ENCODE peak calls at places on chromosomes 4 and X, in seven cellular contexts. E is fibroblast of pulmonary artery, I is body of pancreas, R is left lung, L is fibroblast of mammary gland, A is ascending aorta, G is brain microvascular endothelial cell. K is an unnamed sample.

GRCh38 chr4:71113294-71113693 is 119.8 kb downstream of the DCK start:
- DNase-seq in R (no peak), I (no peak), G (no peak), A (no peak), E (no peak), L (no peak), K (no peak)

GRCh38 chrX:31147175-31147574 is 75.3 kb upstream of the FTHL17 start:
- DNase-seq in L (no peak), A (no peak), E (no peak), I (no peak), R (no peak), G (no peak), K (no peak)

GRCh38 chr4:153114771-153115321 is 89.4 kb upstream of the TRIM2 start:
- DNase-seq in A (peak), I (no peak), E (peak), R (no peak), L (peak), G (peak), K (peak)

GRCh38 chr4:106264331-106264728 is 51.7 kb downstream of the TBCK start:
- DNase-seq in E (no peak), R (no peak), L (no peak), I (no peak), A (no peak), G (no peak), K (no peak)

GRCh38 chr4:57127361-57127760 is 17.2 kb upstream of the IGFBP7 start:
- DNase-seq in L (no peak), A (no peak), R (no peak), I (no peak), E (no peak), G (no peak), K (no peak)

GRCh38 chr4:72194453-72194852 is 162.7 kb downstream of the NPFFR2 start:
- DNase-seq in I (no peak), L (no peak), G (no peak), E (no peak), A (no peak), R (no peak), K (no peak)

GRCh38 chr4:186765673-186766546 is 42.3 kb upstream of the FAT1 start:
- DNase-seq in G (no peak), L (no peak), E (peak), A (no peak), I (peak), R (no peak), K (no peak)

GRCh38 chrX:10636337-10636736 is 16.0 kb upstream of the MID1 start:
- DNase-seq in L (peak), R (no peak), E (peak), G (peak), I (peak), A (no peak), K (peak)

GRCh38 chr4:11616856-11617255 is 188.2 kb upstream of the HS3ST1 start:
- DNase-seq in I (no peak), R (no peak), A (no peak), E (no peak), L (no peak), G (no peak), K (no peak)

GRCh38 chr4:15656038-15656470 is 897 bp upstream of the FBXL5 start:
- DNase-seq in G (no peak), I (no peak), L (peak), E (peak), A (peak), R (no peak), K (peak)

GRCh38 chr4:139595989-139596679 is 40.1 kb upstream of the SETD7 start:
- DNase-seq in L (peak), A (no peak), E (peak), R (no peak), I (no peak), G (peak), K (no peak)

GRCh38 chrX:96538104-96538725 is 146.4 kb upstream of the DIAPH2 start:
- DNase-seq in G (no peak), R (no peak), L (no peak), E (no peak), I (peak), A (no peak), K (no peak)

GRCh38 chr4:138005486-138005885 is 236.7 kb downstream of the SLC7A11 start:
- DNase-seq in A (no peak), E (no peak), R (no peak), G (no peak), I (no peak), L (no peak), K (no peak)

GRCh38 chrX:44669626-44670025 is 127.0 kb upstream of the FUNDC1 start:
- DNase-seq in A (no peak), R (no peak), E (no peak), L (peak), G (no peak), I (no peak), K (no peak)

GRCh38 chrX:126165721-126166401 is at the start of gene DCAF12L2:
- DNase-seq in E (no peak), R (peak), I (no peak), A (no peak), G (no peak), L (no peak), K (no peak)

GRCh38 chr4:87806520-87806919 is 7.2 kb downstream of the IBSP start:
- DNase-seq in L (peak), G (peak), R (no peak), I (no peak), A (no peak), E (peak), K (peak)

GRCh38 chr4:71713611-71714203 is 70.2 kb downstream of the GC start:
- DNase-seq in R (no peak), A (no peak), E (peak), L (peak), G (no peak), I (peak), K (peak)

GRCh38 chr4:77821775-77822174 is 2.6 kb upstream of the CNOT6L start:
- DNase-seq in L (no peak), A (no peak), G (no peak), I (peak), R (no peak), E (no peak), K (no peak)

GRCh38 chrX:72714471-72714916 is 388 bp upstream of the PHKA1 start:
- DNase-seq in G (peak), A (peak), E (peak), L (peak), R (peak), I (peak), K (peak)

GRCh38 chr4:73944061-73944875 is 37.6 kb downstream of the PF4 start:
- DNase-seq in L (peak), I (peak), A (no peak), G (no peak), R (peak), E (peak), K (peak)

GRCh38 chrX:22526339-22526738 is 253.6 kb downstream of the CBLL2 start:
- DNase-seq in E (peak), I (no peak), L (peak), R (no peak), A (no peak), G (peak), K (peak)

GRCh38 chrX:37986893-37987292 is 19.5 kb upstream of the SYTL5 start:
- DNase-seq in E (peak), L (peak), I (no peak), R (no peak), A (no peak), G (no peak), K (peak)

GRCh38 chrX:29890004-29890403 is 325.4 kb upstream of the MAGEB2 start:
- DNase-seq in G (no peak), L (no peak), A (no peak), I (no peak), E (peak), R (no peak), K (no peak)

GRCh38 chrX:18920566-18920965 is 63.3 kb downstream of the PHKA2 start:
- DNase-seq in A (no peak), I (no peak), R (no peak), E (no peak), G (no peak), L (no peak), K (no peak)

GRCh38 chrX:53280703-53281320 is 572 bp downstream of the IQSEC2 start:
- DNase-seq in G (peak), R (no peak), E (peak), A (peak), I (no peak), L (peak), K (peak)
- H3K4me3 ChIP-seq in G (peak), R (peak), E (peak), A (peak), I (no peak), L (peak), K (peak)

DNA sequence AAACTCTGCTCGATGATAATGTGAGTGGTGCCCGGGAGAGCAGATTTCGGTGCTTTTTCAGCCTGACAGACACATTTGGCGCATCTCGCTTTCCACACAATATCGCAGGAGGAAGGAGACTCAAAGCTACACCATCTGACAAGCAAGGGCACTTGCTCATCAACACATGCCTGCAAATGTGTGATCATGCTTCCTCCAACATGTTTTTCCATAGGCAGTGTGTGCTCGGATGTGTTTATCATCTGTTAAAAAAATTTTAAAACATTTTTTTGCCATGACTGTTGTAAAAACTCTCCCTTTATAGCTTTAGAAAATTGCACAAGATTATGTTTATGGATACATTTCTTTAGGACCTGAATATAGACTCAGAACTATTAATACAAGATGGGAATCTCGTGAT is 170.3 kb upstream of the PUDP start:
- DNase-seq in E (no peak), I (no peak), L (peak), R (no peak), G (no peak), A (no peak), K (peak)
- TF ChIP-seq CTCF in E (no peak), I (no peak), L (no peak), R (no peak), G (no peak), A (no peak), K (no peak)

GRCh38 chr4:784401-785331 is 41.3 kb downstream of the CPLX1 start:
- DNase-seq in L (no peak), I (no peak), A (no peak), G (no peak), E (no peak), R (peak), K (no peak)
- H3K4me3 ChIP-seq in L (no peak), I (no peak), A (no peak), G (no peak), E (no peak), R (no peak), K (no peak)

GRCh38 chrX:110858565-110858964 is 62.9 kb upstream of the CHRDL1 start:
- DNase-seq in I (no peak), A (no peak), E (no peak), L (no peak), G (no peak), R (no peak), K (no peak)

GRCh38 chrX:110852180-110852579 is 56.6 kb upstream of the CHRDL1 start:
- DNase-seq in R (no peak), L (peak), E (peak), I (no peak), A (no peak), G (no peak), K (peak)

GRCh38 chrX:110851780-110852179 is 56.2 kb upstream of the CHRDL1 start:
- DNase-seq in R (no peak), E (no peak), A (no peak), I (peak), G (no peak), L (peak), K (peak)

DNA sequence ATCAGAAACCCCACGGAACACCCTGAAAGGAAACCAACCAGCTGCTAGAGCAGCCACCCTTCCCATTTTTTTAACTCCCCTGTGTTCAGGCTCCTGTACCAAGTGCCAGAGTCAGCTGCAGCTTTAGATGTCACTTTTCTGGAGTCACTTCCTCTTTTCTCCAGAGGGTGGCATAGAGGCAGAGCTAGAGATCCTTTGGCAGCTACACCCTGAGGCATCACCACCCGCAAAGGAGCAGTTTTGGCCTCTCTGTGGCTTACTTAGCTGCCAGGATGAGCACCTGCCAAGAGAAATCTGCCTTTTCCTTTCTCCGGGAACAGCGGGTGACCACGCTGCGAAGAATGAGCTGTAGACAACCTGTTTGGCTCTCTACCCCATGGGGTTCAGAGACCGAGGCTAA is 58.0 kb upstream of the CHRDL1 start:
- DNase-seq in E (no peak), I (peak), G (no peak), A (no peak), L (peak), R (no peak), K (peak)
- TF ChIP-seq CTCF in E (peak), I (peak), G (peak), A (peak), L (peak), R (no peak), K (peak)

GRCh38 chr4:122784261-122784660 is 42.4 kb upstream of the FGF2 start:
- DNase-seq in G (no peak), R (no peak), L (no peak), I (no peak), A (no peak), E (no peak), K (no peak)

GRCh38 chr4:122788935-122789334 is 37.7 kb upstream of the FGF2 start:
- DNase-seq in E (no peak), A (no peak), G (no peak), L (no peak), R (no peak), I (no peak), K (no peak)

GRCh38 chr4:122787940-122788339 is 38.7 kb upstream of the FGF2 start:
- DNase-seq in E (no peak), A (no peak), L (no peak), G (no peak), I (no peak), R (no peak), K (no peak)

GRCh38 chr4:122785099-122785498 is 41.5 kb upstream of the FGF2 start:
- DNase-seq in E (no peak), R (no peak), L (no peak), A (no peak), I (no peak), G (no peak), K (no peak)

DNA sequence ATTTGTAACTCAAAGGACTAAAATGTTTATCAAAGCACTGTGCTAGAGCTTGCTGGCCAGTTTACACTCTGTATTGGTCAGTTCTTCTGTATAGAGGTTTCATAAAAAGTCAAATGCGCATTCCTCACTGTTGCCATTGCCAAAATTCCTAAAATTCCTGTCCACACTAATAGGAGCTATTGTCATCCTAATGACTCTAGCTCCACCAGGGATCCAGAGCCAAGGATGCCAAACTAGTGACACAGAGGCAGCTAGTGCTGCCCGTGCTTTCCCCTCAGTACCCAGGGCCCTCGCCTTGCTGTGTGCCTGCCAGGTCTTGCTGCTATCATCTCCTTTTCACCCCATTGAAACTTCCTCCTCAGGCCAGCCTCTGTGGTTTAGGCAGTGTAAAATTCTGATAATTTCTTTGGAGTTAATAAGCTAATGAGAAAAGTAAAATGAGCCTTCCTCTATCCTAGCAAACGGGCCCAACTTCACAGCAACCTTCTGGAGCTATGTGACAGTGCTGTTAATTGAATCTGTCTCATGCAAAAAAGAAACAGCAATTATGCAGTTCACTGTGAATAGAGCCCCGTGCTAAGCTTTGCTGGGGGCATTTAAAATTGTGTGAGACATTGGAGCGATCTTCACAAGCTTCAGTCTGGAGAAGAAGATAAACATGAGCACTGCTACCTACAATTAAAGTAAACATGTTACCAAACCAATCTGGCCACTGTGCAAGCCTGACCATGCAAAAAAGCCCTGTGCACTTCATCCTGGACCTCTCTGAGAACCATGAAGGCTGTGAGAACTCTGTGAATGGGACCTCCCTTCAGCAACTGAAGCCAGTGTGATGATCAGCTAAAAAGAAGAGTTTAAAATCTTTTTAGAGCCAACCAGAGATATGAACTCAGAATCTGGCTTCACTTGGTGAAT is 43.1 kb upstream of the FGF2 start:
- DNase-seq in E (peak), A (peak), L (peak), G (peak), I (peak), R (peak), K (peak)
- H3K4me3 ChIP-seq in E (no peak), A (no peak), L (no peak), G (no peak), I (no peak), R (no peak), K (no peak)

GRCh38 chr4:118772149-118773081 is 63.5 kb downstream of the SEC24D start:
- DNase-seq in R (no peak), G (no peak), A (no peak), L (peak), I (no peak), E (peak), K (no peak)
- TF ChIP-seq CTCF in R (peak), G (peak), A (peak), L (peak), I (peak), E (peak), K (peak)

DNA sequence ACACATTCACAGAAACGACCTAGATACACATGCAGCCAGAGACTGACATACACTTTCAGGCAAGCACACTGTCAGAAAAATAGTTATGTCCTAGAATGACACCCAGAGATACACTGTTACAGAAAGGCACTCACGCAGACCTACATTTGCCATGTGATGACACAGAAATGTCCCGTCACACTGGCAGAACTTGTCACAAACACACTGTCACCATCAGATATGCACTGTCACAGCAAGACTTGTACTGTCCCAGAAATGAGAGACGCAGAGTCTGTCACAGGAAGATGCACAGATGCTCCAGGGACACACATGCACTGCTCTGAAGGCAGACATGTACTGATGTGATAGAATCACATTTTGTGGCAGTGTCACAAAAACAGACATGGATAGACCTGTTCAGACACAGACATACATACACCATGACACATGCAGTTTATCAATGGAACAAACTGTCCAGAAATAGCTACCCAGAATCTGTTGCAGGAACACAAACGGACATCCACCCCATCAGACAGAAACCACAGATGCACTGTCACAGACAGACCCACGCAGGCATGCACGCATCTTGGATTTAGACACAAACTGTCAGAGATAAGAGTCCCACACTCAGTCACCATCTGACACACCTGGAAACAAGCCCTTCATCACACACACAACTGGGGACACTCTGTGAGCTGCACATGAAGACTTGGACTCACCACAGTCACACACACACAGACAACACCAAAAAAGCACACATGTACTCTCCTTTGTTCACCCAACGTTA is 1.3 kb upstream of the PIM2 start:
- DNase-seq in I (no peak), G (no peak), A (no peak), R (no peak), E (no peak), L (no peak), K (no peak)
- H3K4me3 ChIP-seq in I (no peak), G (no peak), A (no peak), R (no peak), E (no peak), L (no peak), K (no peak)

DNA sequence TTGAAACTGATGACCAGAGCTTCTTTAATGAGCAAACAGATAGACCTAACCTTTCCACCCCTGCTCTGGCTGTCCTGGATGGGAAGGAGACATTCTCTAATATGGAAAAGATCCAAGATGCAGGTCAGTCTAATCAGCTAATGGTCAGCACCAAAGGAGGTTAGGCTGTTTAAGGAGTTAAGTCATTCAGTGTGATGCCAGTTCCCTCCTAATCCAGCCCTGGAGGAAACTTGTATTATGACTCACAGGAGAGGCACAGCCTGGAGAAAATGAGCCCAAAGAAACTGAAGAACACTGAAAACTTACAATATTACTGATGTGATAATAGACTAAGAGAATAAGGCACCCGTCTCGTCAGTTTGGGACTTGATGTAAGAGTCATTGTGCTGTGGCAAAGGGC is 323.0 kb downstream of the HNRNPD start:
- DNase-seq in R (no peak), I (no peak), G (no peak), E (no peak), L (no peak), A (no peak), K (no peak)
- TF ChIP-seq CTCF in R (no peak), I (no peak), G (no peak), E (no peak), L (no peak), A (no peak), K (no peak)

K was measured in foreskin fibroblast.